ENCODE peak calls at places on chromosome 21, in ten cellular contexts. S, D, I, L, W, O, V, P, J and T are unnamed samples.

GRCh38 chr21:46551636-46552241 is 53.1 kb downstream of the S100B start:
- DNase-seq in L (no peak), J (peak; percentile 21), I (no peak), D (peak; percentile 66), P (no peak), O (no peak), W (no peak), S (no peak), V (no peak), T (no peak)

GRCh38 chr21:28256420-28256831 is 736.3 kb downstream of the LTN1 start:
- DNase-seq in W (peak; percentile 10), P (no peak), I (no peak), O (no peak), D (no peak), V (peak; percentile 60), J (no peak), L (peak; percentile 34), S (no peak), T (no peak)

GRCh38 chr21:14942801-14943490 is 121.9 kb downstream of the NRIP1 start:
- DNase-seq in S (no peak), P (no peak), D (no peak), V (peak; percentile 92), J (no peak), O (no peak), I (peak; percentile 60), W (no peak), L (peak; percentile 45), T (no peak)

GRCh38 chr21:32813265-32813903 is 41.8 kb upstream of the PAXBP1 start:
- DNase-seq in D (no peak), P (no peak), W (no peak), S (no peak), O (no peak), J (no peak), L (no peak), V (no peak), I (peak; percentile 14), T (no peak)

GRCh38 chr21:45053561-45053960 is 20.8 kb upstream of the ADARB1 start:
- DNase-seq in L (no peak), W (no peak), P (no peak), S (no peak), V (no peak), O (no peak), J (no peak), I (no peak), D (no peak), T (no peak)

GRCh38 chr21:17679002-17679600 is 66.4 kb upstream of the BTG3 start:
- DNase-seq in L (peak; percentile 53), S (peak; percentile 67), D (peak; percentile 5), I (peak; percentile 51), V (peak; percentile 74), O (peak; percentile 27), W (peak; percentile 76), P (no peak), J (peak; percentile 51), T (peak; percentile 59)

GRCh38 chr21:34812510-34813265 is 143.9 kb downstream of the CLIC6 start:
- DNase-seq in P (no peak), V (peak; percentile 98), D (no peak), I (peak; percentile 80), S (peak; percentile 59), J (no peak), L (peak; percentile 89), W (no peak), O (no peak), T (no peak)

GRCh38 chr21:46626536-46627302 is 8.8 kb upstream of the PRMT2 start:
- DNase-seq in O (no peak), W (no peak), L (no peak), I (no peak), D (no peak), J (no peak), S (no peak), V (no peak), P (no peak), T (no peak)

GRCh38 chr21:15242906-15243305 is 178.1 kb upstream of the NRIP1 start:
- DNase-seq in P (no peak), V (no peak), D (no peak), J (no peak), L (no peak), S (no peak), W (no peak), I (no peak), O (no peak), T (no peak)

GRCh38 chr21:18070392-18070791 is 174.2 kb upstream of the CHODL start:
- DNase-seq in J (no peak), V (no peak), I (no peak), S (no peak), L (no peak), O (no peak), P (no peak), D (no peak), W (no peak), T (no peak)

GRCh38 chr21:39444406-39445145 is 1.0 kb downstream of the LCA5L start:
- DNase-seq in L (peak; percentile 53), W (peak; percentile 1), P (no peak), D (peak; percentile 16), I (peak; percentile 50), S (no peak), J (peak; percentile 7), O (no peak), V (peak; percentile 49), T (no peak)

GRCh38 chr21:46203203-46203600 is 18.9 kb upstream of the SPATC1L start:
- DNase-seq in L (no peak), O (no peak), J (no peak), D (no peak), W (no peak), S (no peak), V (no peak), P (peak; percentile 0), I (no peak), T (no peak)

GRCh38 chr21:38888956-38889605 is 83.4 kb downstream of the ETS2 start:
- DNase-seq in P (no peak), W (no peak), J (no peak), D (no peak), I (no peak), V (peak; percentile 61), S (peak; percentile 51), L (no peak), O (no peak), T (no peak)

GRCh38 chr21:44473915-44474555 is 18.7 kb downstream of the LRRC3 start:
- DNase-seq in J (no peak), V (no peak), W (no peak), L (no peak), I (no peak), D (no peak), S (no peak), O (no peak), P (no peak), T (no peak)

GRCh38 chr21:32956257-32956656 is 69.5 kb upstream of the OLIG2 start:
- DNase-seq in P (no peak), I (no peak), J (no peak), L (no peak), O (no peak), D (no peak), S (no peak), V (no peak), W (no peak), T (no peak)

GRCh38 chr21:38171723-38172344 is 85.0 kb upstream of the KCNJ15 start:
- DNase-seq in D (no peak), I (peak; percentile 99), P (no peak), W (no peak), O (peak; percentile 57), V (peak; percentile 37), L (peak; percentile 45), J (no peak), S (no peak), T (no peak)

GRCh38 chr21:44419679-44420078 is 35.6 kb upstream of the LRRC3 start:
- DNase-seq in S (no peak), W (no peak), D (no peak), I (no peak), P (no peak), V (no peak), J (no peak), O (no peak), L (no peak), T (no peak)

GRCh38 chr21:35254006-35254751 is 205.1 kb upstream of the RUNX1 start:
- DNase-seq in V (peak; percentile 90), P (peak; percentile 44), W (peak; percentile 32), I (peak; percentile 92), S (peak; percentile 53), D (no peak), O (no peak), L (peak; percentile 80), J (no peak), T (no peak)

GRCh38 chr21:28671549-28672195 is 321.0 kb downstream of the LTN1 start:
- DNase-seq in V (no peak), L (no peak), I (peak; percentile 9), P (no peak), O (no peak), D (no peak), W (no peak), J (no peak), S (no peak), T (no peak)

GRCh38 chr21:45327458-45328197 is 39.9 kb upstream of the POFUT2 start:
- DNase-seq in D (no peak), O (no peak), V (no peak), I (no peak), P (no peak), L (no peak), J (no peak), W (no peak), S (no peak), T (no peak)